ENCODE peak calls at places on chromosome 16, in nine cellular contexts. M is MM.1S; S is foreskin keratinocyte; I is osteoblast; N is AG10803; X is CD4-positive, alpha-beta T cell; V is nephron progenitor cell; E is lower leg skin; Q is A549. O is an unnamed sample.

GRCh38 chr16:819336-819735 is 18.8 kb upstream of the GNG13 start:
- DNase-seq in M (no peak), S (no peak), I (no peak), N (no peak), X (peak), V (no peak), E (no peak), Q (no peak), O (no peak)

GRCh38 chr16:55562936-55563335 is 3.5 kb upstream of the CAPNS2 start:
- DNase-seq in M (no peak), S (no peak), I (no peak), N (peak), X (no peak), V (no peak), E (no peak), Q (no peak), O (no peak)

GRCh38 chr16:56950881-56951771 is 10.6 kb upstream of the CETP start:
- DNase-seq in M (peak), S (no peak), I (peak), N (peak), X (no peak), V (peak), E (no peak), Q (peak), O (peak)

GRCh38 chr16:85291302-85292148 is 179.3 kb upstream of the CIBAR2 start:
- DNase-seq in M (no peak), S (no peak), I (no peak), N (no peak), X (no peak), V (peak), E (no peak), Q (no peak), O (no peak)

GRCh38 chr16:11202260-11203091 is 53.5 kb downstream of the SOCS1 start:
- DNase-seq in M (no peak), S (peak), I (peak), N (peak), X (no peak), V (no peak), E (no peak), Q (no peak), O (peak)

GRCh38 chr16:24198807-24199533 is 57.2 kb upstream of the CACNG3 start:
- DNase-seq in M (no peak), S (no peak), I (no peak), N (no peak), X (no peak), V (no peak), E (no peak), Q (no peak), O (no peak)

GRCh38 chr16:53404959-53405358 is 29.3 kb upstream of the RBL2 start:
- DNase-seq in M (no peak), S (no peak), I (no peak), N (no peak), X (no peak), V (no peak), E (no peak), Q (no peak), O (no peak)

GRCh38 chr16:71410146-71410545 is 31.7 kb downstream of the TLE7 start:
- DNase-seq in M (no peak), S (no peak), I (peak), N (no peak), X (no peak), V (no peak), E (no peak), Q (no peak), O (no peak)

GRCh38 chr16:31177136-31177535 is 2.8 kb upstream of the FUS start:
- DNase-seq in M (no peak), S (peak), I (no peak), N (peak), X (peak), V (no peak), E (no peak), Q (no peak), O (peak)

GRCh38 chr16:17258848-17259713 is 211.7 kb downstream of the XYLT1 start:
- DNase-seq in M (peak), S (no peak), I (no peak), N (no peak), X (no peak), V (no peak), E (no peak), Q (peak), O (no peak)

GRCh38 chr16:82629441-82630027 is 2.8 kb downstream of the CDH13 start:
- DNase-seq in M (no peak), S (peak), I (peak), N (peak), X (no peak), V (no peak), E (no peak), Q (no peak), O (peak)

GRCh38 chr16:55040366-55041086 is 109.9 kb downstream of the IRX5 start:
- DNase-seq in M (no peak), S (no peak), I (no peak), N (no peak), X (no peak), V (no peak), E (peak), Q (no peak), O (no peak)

GRCh38 chr16:30748634-30749445 is 615 bp downstream of the PHKG2 start:
- DNase-seq in M (peak), S (no peak), I (peak), N (peak), X (no peak), V (peak), E (no peak), Q (peak), O (peak)

GRCh38 chr16:53224932-53225533 is 170.2 kb downstream of the CHD9 start:
- DNase-seq in M (peak), S (no peak), I (no peak), N (peak), X (no peak), V (no peak), E (no peak), Q (no peak), O (no peak)

GRCh38 chr16:11621539-11621919 is 34.8 kb upstream of the LITAF start:
- DNase-seq in M (no peak), S (no peak), I (peak), N (no peak), X (no peak), V (no peak), E (no peak), Q (no peak), O (no peak)

GRCh38 chr16:87057291-87057881 is 259.8 kb downstream of the C16orf95 start:
- DNase-seq in M (no peak), S (no peak), I (peak), N (peak), X (no peak), V (no peak), E (peak), Q (no peak), O (no peak)

GRCh38 chr16:7689234-7689633 is 356.6 kb downstream of the RBFOX1 start:
- DNase-seq in M (no peak), S (no peak), I (no peak), N (no peak), X (no peak), V (no peak), E (no peak), Q (no peak), O (no peak)

GRCh38 chr16:19948186-19949104 is 63.8 kb upstream of the GPRC5B start:
- DNase-seq in M (no peak), S (no peak), I (no peak), N (no peak), X (no peak), V (no peak), E (no peak), Q (no peak), O (no peak)

GRCh38 chr16:27446721-27447120 is 44.7 kb downstream of the IL21R start:
- DNase-seq in M (no peak), S (no peak), I (peak), N (no peak), X (peak), V (no peak), E (no peak), Q (no peak), O (no peak)

GRCh38 chr16:77062878-77063566 is 128.0 kb upstream of the MON1B start:
- DNase-seq in M (no peak), S (no peak), I (no peak), N (no peak), X (no peak), V (peak), E (no peak), Q (no peak), O (no peak)

GRCh38 chr16:12187939-12188673 is 211.6 kb downstream of the SNX29 start:
- DNase-seq in M (no peak), S (no peak), I (peak), N (peak), X (no peak), V (no peak), E (no peak), Q (no peak), O (no peak)

GRCh38 chr16:10776280-10776679 is 32.6 kb downstream of the NUBP1 start:
- DNase-seq in M (peak), S (no peak), I (no peak), N (no peak), X (no peak), V (no peak), E (no peak), Q (no peak), O (no peak)

GRCh38 chr16:8946544-8946943 is 17.2 kb downstream of the USP7 start:
- DNase-seq in M (no peak), S (no peak), I (no peak), N (no peak), X (no peak), V (no peak), E (no peak), Q (no peak), O (no peak)

DNA sequence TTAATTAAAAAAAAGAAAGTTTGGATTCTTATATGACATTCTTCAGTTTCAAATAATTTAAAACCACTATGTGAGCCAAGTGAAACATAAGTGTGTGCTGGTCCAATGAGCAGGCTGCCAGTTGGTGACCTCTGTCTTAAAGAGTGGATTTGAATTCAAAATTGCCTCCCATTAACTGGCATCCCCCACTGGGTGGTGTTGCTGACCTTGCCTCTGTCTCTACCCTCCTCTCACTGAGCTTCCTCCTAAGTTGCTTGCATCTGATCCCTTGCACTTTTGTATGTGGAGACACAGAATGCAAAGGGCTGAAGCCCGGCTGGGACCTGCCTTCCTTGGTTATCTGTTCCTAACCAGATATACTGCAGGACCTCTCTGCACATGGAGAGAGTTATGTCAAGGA is 160.6 kb downstream of the CYLD start:
- DNase-seq in M (no peak), S (no peak), I (no peak), N (no peak), X (no peak), V (no peak), E (no peak), Q (no peak), O (no peak)
- TF ChIP-seq CTCF in M (no peak), S (peak), I (no peak), N (no peak), X (no peak), V (no peak), E (no peak), Q (no peak), O (no peak)

DNA sequence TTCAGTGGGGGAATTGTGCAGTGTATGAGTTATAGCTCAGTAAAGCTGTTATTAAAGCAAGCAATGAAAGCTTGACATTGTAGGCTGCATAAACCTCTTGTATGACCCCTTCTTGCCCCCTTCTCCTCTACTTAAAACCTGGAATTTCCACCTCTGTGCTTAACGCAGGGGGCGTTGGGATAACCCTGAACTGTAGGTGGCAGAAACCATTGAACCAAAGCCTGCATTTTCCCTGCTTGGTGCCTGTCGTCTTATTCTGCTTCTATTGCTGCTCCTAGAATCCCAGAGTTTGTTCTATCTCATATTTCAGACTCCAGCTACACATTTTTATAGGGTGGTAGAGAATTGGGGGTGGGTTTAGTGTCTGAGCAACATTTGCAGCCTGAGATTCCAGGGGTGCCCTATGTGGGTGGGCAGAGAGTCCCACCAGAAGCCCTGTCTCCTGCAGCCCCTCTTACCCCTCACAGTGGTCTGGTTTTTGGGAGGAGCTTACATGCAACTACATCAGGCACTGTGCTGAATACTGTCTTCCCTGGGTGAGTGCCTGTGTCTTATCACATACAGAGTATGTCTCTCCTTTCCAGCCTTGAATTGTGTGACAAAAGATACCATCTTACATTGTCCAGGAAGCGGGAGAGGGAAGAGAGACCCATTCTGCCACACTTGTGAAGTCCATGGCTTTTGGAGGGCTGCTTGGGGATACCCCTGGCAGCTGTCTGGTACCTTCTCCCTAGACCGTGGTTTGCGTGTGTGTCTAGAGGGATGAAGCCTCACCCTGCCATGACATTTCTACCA is 407.7 kb upstream of the EEF2KMT start:
- DNase-seq in M (no peak), S (no peak), I (no peak), N (no peak), X (no peak), V (no peak), E (no peak), Q (no peak), O (no peak)
- TF ChIP-seq CTCF in M (no peak), S (no peak), I (no peak), N (no peak), X (no peak), V (no peak), E (no peak), Q (no peak), O (no peak)

GRCh38 chr16:75496546-75496945 is 1.3 kb upstream of the CHST6 start:
- DNase-seq in M (no peak), S (no peak), I (no peak), N (no peak), X (no peak), V (no peak), E (no peak), Q (no peak), O (no peak)

GRCh38 chr16:75488322-75488721 is 6.9 kb downstream of the CHST6 start:
- DNase-seq in M (no peak), S (no peak), I (no peak), N (no peak), X (no peak), V (no peak), E (no peak), Q (no peak), O (no peak)

GRCh38 chr16:75494696-75495601 is at the start of gene CHST6:
- DNase-seq in M (no peak), S (no peak), I (peak), N (no peak), X (no peak), V (peak), E (no peak), Q (no peak), O (peak)

GRCh38 chr16:75494184-75494583 is 1.1 kb downstream of the CHST6 start:
- DNase-seq in M (no peak), S (no peak), I (no peak), N (no peak), X (no peak), V (no peak), E (no peak), Q (no peak), O (no peak)

DNA sequence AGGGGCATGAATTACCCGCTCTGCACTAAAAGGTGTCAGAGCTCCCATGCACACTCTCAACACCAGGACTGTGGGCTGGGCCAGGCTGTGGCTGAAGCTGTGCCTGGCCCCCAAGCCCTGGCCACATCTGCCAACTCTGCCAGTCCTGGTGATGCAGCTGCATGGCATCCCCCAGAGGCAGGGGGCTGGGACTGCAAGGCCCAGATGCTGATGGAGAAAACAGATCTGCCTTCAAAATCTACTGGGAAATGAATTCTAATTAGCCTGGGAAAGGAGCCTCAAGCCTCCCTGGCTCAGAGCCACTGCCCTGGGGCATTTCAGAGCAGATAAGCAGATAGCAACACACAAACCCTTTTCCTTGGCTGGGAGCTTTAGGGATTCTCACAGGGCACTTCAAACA is 3.4 kb downstream of the CHST6 start:
- DNase-seq in M (no peak), S (no peak), I (peak), N (no peak), X (no peak), V (no peak), E (no peak), Q (peak), O (no peak)
- TF ChIP-seq CTCF in M (peak), S (peak), I (no peak), N (no peak), X (no peak), V (no peak), E (no peak), Q (no peak), O (peak)

DNA sequence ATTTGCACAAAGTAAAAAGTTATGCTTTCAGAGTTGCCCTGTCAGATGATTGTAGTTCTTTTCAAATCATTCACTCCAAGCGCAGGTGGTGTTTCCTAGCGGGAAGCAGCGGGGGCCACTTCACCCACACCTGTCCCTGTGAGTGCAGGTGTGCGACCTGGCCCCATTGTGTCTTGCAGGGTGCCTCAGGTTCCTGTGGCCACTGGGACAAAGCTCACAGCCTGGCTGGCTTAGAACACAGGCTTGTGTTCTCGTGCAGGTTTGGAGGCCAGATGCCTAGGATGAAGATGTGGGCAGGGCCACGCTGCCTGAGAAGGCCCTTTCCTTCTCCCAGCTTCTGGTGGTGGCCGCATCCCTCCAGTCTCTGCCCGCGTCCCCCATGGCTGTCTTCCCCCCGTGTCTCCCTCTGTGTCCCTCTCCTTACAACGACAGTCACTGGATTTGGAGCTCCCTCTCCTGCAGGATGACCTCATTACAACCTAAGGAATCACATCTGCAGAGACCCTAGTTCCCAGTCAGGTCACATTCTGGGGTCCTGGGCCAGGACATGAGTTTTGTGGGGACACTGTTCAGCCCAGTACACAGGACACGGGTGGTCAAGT is 90.5 kb downstream of the NPIPB11 start:
- DNase-seq in M (peak), S (no peak), I (no peak), N (no peak), X (no peak), V (no peak), E (peak), Q (no peak), O (no peak)
- TF ChIP-seq CTCF in M (no peak), S (peak), I (no peak), N (no peak), X (no peak), V (no peak), E (no peak), Q (peak), O (peak)

GRCh38 chr16:50611995-50612848 is 64.0 kb downstream of the NKD1 start:
- DNase-seq in M (no peak), S (no peak), I (no peak), N (no peak), X (no peak), V (no peak), E (no peak), Q (no peak), O (no peak)

GRCh38 chr16:50612849-50613198 is 64.6 kb downstream of the NKD1 start:
- DNase-seq in M (no peak), S (no peak), I (no peak), N (no peak), X (no peak), V (no peak), E (no peak), Q (no peak), O (no peak)

GRCh38 chr16:50611332-50611934 is 63.2 kb downstream of the NKD1 start:
- DNase-seq in M (no peak), S (no peak), I (no peak), N (peak), X (no peak), V (no peak), E (no peak), Q (no peak), O (no peak)

GRCh38 chr16:50609049-50609832 is 61.0 kb downstream of the NKD1 start:
- DNase-seq in M (no peak), S (no peak), I (no peak), N (no peak), X (no peak), V (no peak), E (no peak), Q (no peak), O (no peak)

GRCh38 chr16:50610331-50611262 is 62.4 kb downstream of the NKD1 start:
- DNase-seq in M (no peak), S (no peak), I (no peak), N (no peak), X (no peak), V (no peak), E (no peak), Q (no peak), O (no peak)
- TF ChIP-seq CTCF in M (no peak), S (no peak), I (no peak), N (no peak), X (no peak), V (no peak), E (no peak), Q (no peak), O (no peak)

GRCh38 chr16:83990492-83990891 is 22.4 kb downstream of the NECAB2 start:
- DNase-seq in M (no peak), S (no peak), I (peak), N (no peak), X (no peak), V (no peak), E (no peak), Q (no peak), O (no peak)

GRCh38 chr16:83995756-83996155 is 27.7 kb downstream of the NECAB2 start:
- DNase-seq in M (no peak), S (no peak), I (no peak), N (no peak), X (no peak), V (peak), E (no peak), Q (no peak), O (peak)

GRCh38 chr16:83994703-83995102 is 26.7 kb downstream of the NECAB2 start:
- DNase-seq in M (no peak), S (no peak), I (no peak), N (no peak), X (no peak), V (no peak), E (no peak), Q (no peak), O (no peak)

GRCh38 chr16:83994087-83994486 is 26.0 kb downstream of the NECAB2 start:
- DNase-seq in M (no peak), S (peak), I (peak), N (peak), X (no peak), V (no peak), E (no peak), Q (peak), O (peak)

GRCh38 chr16:83992624-83993023 is 24.6 kb downstream of the NECAB2 start:
- DNase-seq in M (no peak), S (no peak), I (peak), N (peak), X (no peak), V (no peak), E (no peak), Q (no peak), O (peak)
- TF ChIP-seq CTCF in M (no peak), S (no peak), I (no peak), N (no peak), X (no peak), V (no peak), E (no peak), Q (no peak), O (no peak)

DNA sequence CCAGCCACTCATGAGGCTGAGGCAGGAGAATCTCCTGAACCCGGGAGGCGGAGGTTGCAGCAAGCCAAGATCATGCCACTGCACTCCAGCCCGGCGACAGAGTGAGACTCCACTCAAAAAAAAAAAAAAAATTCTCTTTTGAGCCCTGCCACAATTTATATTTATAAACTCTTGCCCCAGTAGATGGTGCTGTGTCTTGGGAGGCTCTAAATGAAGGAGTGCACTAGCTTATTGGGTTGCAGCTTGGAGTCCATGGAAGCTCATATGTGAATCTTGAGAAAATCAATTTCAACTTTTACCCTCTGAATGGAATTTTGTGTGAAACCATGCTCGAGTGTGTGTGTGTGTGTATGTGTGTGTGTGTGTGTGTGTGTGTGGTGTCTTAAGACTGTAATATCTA is 420.1 kb downstream of the HS3ST4 start:
- DNase-seq in M (no peak), S (no peak), I (no peak), N (no peak), X (no peak), V (no peak), E (no peak), Q (no peak), O (no peak)
- TF ChIP-seq CTCF in M (no peak), S (no peak), I (no peak), N (no peak), X (no peak), V (no peak), E (no peak), Q (no peak), O (no peak)

GRCh38 chr16:88821168-88821850 is 9.6 kb upstream of the APRT start:
- DNase-seq in M (no peak), S (no peak), I (no peak), N (no peak), X (no peak), V (no peak), E (no peak), Q (no peak), O (no peak)
- TF ChIP-seq CTCF in M (peak), S (no peak), I (no peak), N (no peak), X (no peak), V (no peak), E (no peak), Q (no peak), O (no peak)